ENCODE peak calls at places on chromosomes 16 and 17, in eight cellular contexts. Y, A, Z, L, O, T, K and H are unnamed samples.

GRCh38 chr16:49980166-49980565 is 44.9 kb upstream of the CNEP1R1 start:
- DNase-seq in K (no peak), Y (no peak), Z (peak), L (peak), T (no peak), A (no peak), O (no peak), H (no peak)

GRCh38 chr17:50051082-50051576 is 4.8 kb upstream of the ITGA3 start:
- DNase-seq in L (no peak), Z (no peak), T (peak), Y (no peak), O (no peak), A (peak), K (peak), H (peak)

GRCh38 chr17:72812823-72813222 is 279.7 kb downstream of the SLC39A11 start:
- DNase-seq in T (peak), Z (no peak), A (peak), Y (no peak), O (no peak), L (peak), K (no peak), H (peak)

GRCh38 chr17:49762148-49762941 is 1.6 kb downstream of the FAM117A start:
- DNase-seq in K (no peak), L (peak), T (no peak), A (peak), O (no peak), Z (no peak), Y (no peak), H (no peak)

GRCh38 chr17:38897671-38898290 is 27.6 kb upstream of the LASP1NB start:
- DNase-seq in O (no peak), A (no peak), L (no peak), Y (no peak), Z (no peak), K (peak), T (no peak), H (no peak)

GRCh38 chr17:73969956-73970355 is 233.5 kb upstream of the RPL38 start:
- DNase-seq in T (peak), O (peak), L (no peak), Z (no peak), K (no peak), Y (no peak), A (no peak), H (peak)

GRCh38 chr16:79155904-79156303 is 444.6 kb downstream of the MAF start:
- DNase-seq in L (no peak), Z (no peak), T (no peak), Y (no peak), O (no peak), K (no peak), A (no peak), H (no peak)

GRCh38 chr17:60079401-60079861 is 710 bp upstream of the HEATR6 start:
- DNase-seq in T (peak), A (no peak), L (peak), O (no peak), Y (no peak), K (no peak), Z (peak), H (no peak)

GRCh38 chr17:49994085-49995054 is 654 bp downstream of the DLX3 start:
- DNase-seq in K (no peak), Z (no peak), L (no peak), Y (no peak), A (no peak), T (no peak), O (no peak), H (peak)

GRCh38 chr17:75693500-75694481 is 26.7 kb downstream of the SAP30BP start:
- DNase-seq in T (peak), O (peak), Y (no peak), Z (peak), K (peak), A (peak), L (peak), H (peak)

GRCh38 chr17:65324977-65325376 is 187.8 kb downstream of the RGS9 start:
- DNase-seq in T (no peak), Z (no peak), L (peak), O (no peak), A (no peak), K (no peak), Y (no peak), H (no peak)

GRCh38 chr16:73847090-73847489 is 449.5 kb upstream of the PSMD7 start:
- DNase-seq in A (no peak), K (no peak), L (no peak), O (no peak), Z (no peak), Y (no peak), T (no peak), H (no peak)

GRCh38 chr17:63435681-63436522 is 10.2 kb downstream of the CYB561 start:
- DNase-seq in O (no peak), T (no peak), Y (no peak), L (no peak), Z (no peak), K (no peak), A (peak), H (peak)

GRCh38 chr16:79762217-79762616 is 161.7 kb upstream of the MAF start:
- DNase-seq in Y (no peak), O (no peak), A (no peak), Z (no peak), K (no peak), L (no peak), T (no peak), H (no peak)

GRCh38 chr17:12521416-12521815 is 144.3 kb upstream of the MYOCD start:
- DNase-seq in A (no peak), O (no peak), K (no peak), T (no peak), Z (no peak), Y (no peak), L (no peak), H (no peak)

GRCh38 chr16:73232555-73233422 is 184.9 kb upstream of the ZFHX3 start:
- DNase-seq in Z (no peak), A (no peak), K (no peak), O (no peak), T (peak), L (peak), Y (no peak), H (no peak)

GRCh38 chr16:1245452-1246005 is 5.0 kb downstream of the TPSAB1 start:
- DNase-seq in A (no peak), L (no peak), O (no peak), K (peak), Y (no peak), T (no peak), Z (no peak), H (no peak)

GRCh38 chr17:77488531-77489238 is 347.9 kb downstream of the SEC14L1 start:
- DNase-seq in K (peak), Z (no peak), T (no peak), O (no peak), A (no peak), Y (no peak), L (no peak), H (no peak)

GRCh38 chr16:53504161-53504663 is 1.2 kb upstream of the AKTIP start:
- DNase-seq in Y (peak), A (no peak), O (peak), T (peak), K (peak), L (peak), Z (peak), H (no peak)

GRCh38 chr17:1629647-1630310 is 1.1 kb upstream of the SLC43A2 start:
- DNase-seq in L (peak), Y (peak), T (peak), O (no peak), Z (peak), A (peak), K (peak), H (no peak)

GRCh38 chr17:61400058-61400785 is 579 bp downstream of the TBX2 start:
- DNase-seq in Y (no peak), O (no peak), K (no peak), L (peak), Z (peak), A (no peak), T (peak), H (peak)

GRCh38 chr16:48676836-48677235 is 66.9 kb upstream of the N4BP1 start:
- DNase-seq in L (peak), A (peak), Y (no peak), T (peak), Z (no peak), K (no peak), O (no peak), H (peak)

DNA sequence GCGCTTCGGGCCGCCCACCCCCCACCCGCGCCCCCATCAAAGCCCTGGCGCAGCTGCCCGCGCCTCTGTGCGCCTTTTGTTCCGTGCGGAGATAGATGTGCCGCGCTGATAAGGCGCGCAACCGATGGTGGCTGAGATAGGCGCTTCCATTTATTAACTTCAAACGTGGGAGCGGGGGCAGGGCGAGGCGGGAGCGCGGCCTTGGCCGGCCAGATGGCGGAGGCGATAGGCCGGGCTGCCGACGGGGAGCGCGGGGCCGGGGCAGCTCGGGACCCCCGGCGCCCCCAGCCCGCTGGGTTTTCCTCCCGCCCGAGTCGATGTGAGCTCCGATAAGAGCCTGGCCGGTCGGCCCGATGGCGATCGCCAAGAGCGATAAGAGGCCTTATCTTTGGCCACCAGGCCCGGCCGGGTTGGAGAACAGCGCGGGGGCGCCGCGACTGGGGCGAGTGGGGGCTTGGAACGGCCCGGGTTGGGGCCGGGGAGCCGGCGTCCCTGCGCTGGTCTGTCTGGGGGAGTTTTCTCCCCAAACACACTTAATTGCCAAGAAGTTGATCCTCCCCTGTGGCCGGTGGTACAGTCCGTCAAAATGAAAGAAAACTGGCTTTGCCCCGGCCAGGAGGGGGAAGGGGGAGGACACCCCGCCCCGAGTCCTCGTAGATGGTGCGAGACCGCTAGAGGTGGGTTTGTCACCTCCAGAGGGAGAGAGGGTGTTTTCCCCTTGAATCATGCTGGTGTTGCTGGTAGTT is 2.7 kb downstream of the ZFPM1 start:
- DNase-seq in Y (peak), Z (no peak), O (no peak), L (peak), T (no peak), K (peak), A (peak), H (peak)
- TF ChIP-seq CTCF in Y (no peak), Z (peak), O (no peak), L (peak), T (no peak), K (no peak), A (no peak), H (no peak)

DNA sequence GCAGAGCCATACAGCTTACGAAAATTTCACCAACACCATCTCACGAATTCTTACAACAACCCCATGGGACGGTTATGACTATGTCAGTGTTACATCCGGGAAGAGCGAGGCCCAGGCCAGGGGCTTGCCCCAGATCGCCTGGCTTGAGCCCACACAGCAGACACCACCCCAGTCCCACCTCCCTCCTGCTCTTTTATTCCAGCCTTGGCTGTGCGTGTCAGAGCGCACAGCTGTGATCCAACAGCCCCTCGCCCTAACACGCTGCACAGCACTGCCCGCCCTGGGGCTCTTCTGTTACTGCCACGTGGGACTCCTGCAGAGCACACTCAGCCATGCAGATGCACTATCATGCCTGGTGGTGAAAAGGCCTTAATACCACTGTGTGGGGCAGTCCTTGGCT is 127.9 kb downstream of the ENGASE start:
- DNase-seq in A (no peak), L (no peak), Y (no peak), O (no peak), Z (no peak), T (no peak), K (no peak), H (no peak)
- TF ChIP-seq CTCF in A (no peak), L (no peak), Y (no peak), O (no peak), Z (no peak), T (no peak), K (no peak), H (no peak)

GRCh38 chr17:6701719-6702118 is 11.4 kb downstream of the SLC13A5 start:
- DNase-seq in Z (peak), A (no peak), L (peak), K (no peak), Y (peak), O (no peak), T (peak), H (no peak)
- TF ChIP-seq CTCF in Z (peak), A (peak), L (peak), K (peak), Y (peak), O (no peak), T (peak), H (no peak)

GRCh38 chr17:55463600-55463999 is 42.0 kb upstream of the MMD start:
- DNase-seq in A (no peak), K (no peak), T (no peak), Y (no peak), O (no peak), L (no peak), Z (no peak), H (no peak)
- TF ChIP-seq CTCF in A (no peak), K (no peak), T (no peak), Y (no peak), O (no peak), L (no peak), Z (no peak), H (no peak)

GRCh38 chr16:58678716-58679115 is 5.9 kb downstream of the SLC38A7 start:
- DNase-seq in T (peak), K (no peak), A (peak), Z (no peak), L (peak), O (no peak), Y (no peak), H (no peak)
- TF ChIP-seq CTCF in T (peak), K (no peak), A (peak), Z (peak), L (peak), O (no peak), Y (no peak), H (no peak)